ENCODE peak calls at places on chromosomes 4 and X, in seven cellular contexts. One of them, this sample, is unnamed.

GRCh38 chrX:40154229-40154852 is 56.6 kb upstream of the BCOR start:
- DNase-seq in brain microvascular endothelial cell: no peak
- DNase-seq in cardiac muscle cell: peak
- DNase-seq in WTC11: peak
- DNase-seq in lower lobe of right lung: no peak
- DNase-seq in Kasumi-1: no peak
- DNase-seq in GM04504: no peak
- DNase-seq in this sample: no peak

GRCh38 chrX:12711435-12712040 is 79.7 kb upstream of the PRPS2 start:
- DNase-seq in brain microvascular endothelial cell: no peak
- DNase-seq in cardiac muscle cell: no peak
- DNase-seq in WTC11: no peak
- DNase-seq in lower lobe of right lung: no peak
- DNase-seq in Kasumi-1: no peak
- DNase-seq in GM04504: no peak
- DNase-seq in this sample: no peak

GRCh38 chr4:147057631-147057980 is 111.9 kb upstream of the TTC29 start:
- DNase-seq in brain microvascular endothelial cell: no peak
- DNase-seq in cardiac muscle cell: no peak
- DNase-seq in WTC11: no peak
- DNase-seq in lower lobe of right lung: no peak
- DNase-seq in Kasumi-1: no peak
- DNase-seq in GM04504: no peak
- DNase-seq in this sample: no peak

GRCh38 chr4:4260185-4260751 is 12.2 kb upstream of the TMEM128 start:
- DNase-seq in brain microvascular endothelial cell: peak
- DNase-seq in cardiac muscle cell: no peak
- DNase-seq in WTC11: no peak
- DNase-seq in lower lobe of right lung: no peak
- DNase-seq in Kasumi-1: peak
- DNase-seq in GM04504: peak
- DNase-seq in this sample: no peak

GRCh38 chrX:32873786-32874185 is 337.6 kb downstream of the DMD start:
- DNase-seq in brain microvascular endothelial cell: no peak
- DNase-seq in cardiac muscle cell: no peak
- DNase-seq in WTC11: no peak
- DNase-seq in lower lobe of right lung: no peak
- DNase-seq in Kasumi-1: no peak
- DNase-seq in GM04504: no peak
- DNase-seq in this sample: no peak

GRCh38 chr4:139655116-139655515 is 10.5 kb upstream of the MGST2 start:
- DNase-seq in brain microvascular endothelial cell: peak
- DNase-seq in cardiac muscle cell: peak
- DNase-seq in WTC11: no peak
- DNase-seq in lower lobe of right lung: no peak
- DNase-seq in Kasumi-1: peak
- DNase-seq in GM04504: peak
- DNase-seq in this sample: no peak

GRCh38 chrX:68822641-68823410 is 6.0 kb upstream of the EFNB1 start:
- DNase-seq in brain microvascular endothelial cell: peak
- DNase-seq in cardiac muscle cell: peak
- DNase-seq in WTC11: no peak
- DNase-seq in lower lobe of right lung: no peak
- DNase-seq in Kasumi-1: peak
- DNase-seq in GM04504: no peak
- DNase-seq in this sample: no peak

GRCh38 chr4:153465583-153465921 is 608 bp upstream of the TMEM131L start:
- DNase-seq in brain microvascular endothelial cell: peak
- DNase-seq in cardiac muscle cell: peak
- DNase-seq in WTC11: peak
- DNase-seq in lower lobe of right lung: peak
- DNase-seq in Kasumi-1: peak
- DNase-seq in GM04504: no peak
- DNase-seq in this sample: no peak

GRCh38 chr4:155248002-155248896 is 39.8 kb downstream of the NPY2R start:
- DNase-seq in brain microvascular endothelial cell: no peak
- DNase-seq in cardiac muscle cell: no peak
- DNase-seq in WTC11: peak
- DNase-seq in lower lobe of right lung: no peak
- DNase-seq in Kasumi-1: no peak
- DNase-seq in GM04504: no peak
- DNase-seq in this sample: no peak

GRCh38 chr4:53956053-53956452 is 108.4 kb downstream of the CHIC2 start:
- DNase-seq in brain microvascular endothelial cell: no peak
- DNase-seq in cardiac muscle cell: no peak
- DNase-seq in WTC11: no peak
- DNase-seq in lower lobe of right lung: no peak
- DNase-seq in Kasumi-1: no peak
- DNase-seq in GM04504: no peak
- DNase-seq in this sample: no peak

GRCh38 chr4:186820371-186820990 is 96.8 kb upstream of the FAT1 start:
- DNase-seq in brain microvascular endothelial cell: peak
- DNase-seq in cardiac muscle cell: peak
- DNase-seq in WTC11: no peak
- DNase-seq in lower lobe of right lung: peak
- DNase-seq in Kasumi-1: no peak
- DNase-seq in GM04504: no peak
- DNase-seq in this sample: no peak

GRCh38 chrX:121642415-121642814 is 595.0 kb downstream of the GLUD2 start:
- DNase-seq in brain microvascular endothelial cell: no peak
- DNase-seq in cardiac muscle cell: no peak
- DNase-seq in WTC11: no peak
- DNase-seq in lower lobe of right lung: no peak
- DNase-seq in Kasumi-1: no peak
- DNase-seq in GM04504: peak
- DNase-seq in this sample: peak

GRCh38 chr4:86586160-86586572 is 7.9 kb upstream of the PTPN13 start:
- DNase-seq in brain microvascular endothelial cell: no peak
- DNase-seq in cardiac muscle cell: no peak
- DNase-seq in WTC11: no peak
- DNase-seq in lower lobe of right lung: no peak
- DNase-seq in Kasumi-1: peak
- DNase-seq in GM04504: no peak
- DNase-seq in this sample: no peak

GRCh38 chrX:119755981-119756533 is 2.3 kb upstream of the SOWAHD start:
- DNase-seq in brain microvascular endothelial cell: no peak
- DNase-seq in cardiac muscle cell: no peak
- DNase-seq in WTC11: no peak
- DNase-seq in lower lobe of right lung: peak
- DNase-seq in Kasumi-1: no peak
- DNase-seq in GM04504: no peak
- DNase-seq in this sample: no peak

GRCh38 chr4:2263701-2264321 is 1.9 kb upstream of the MXD4 start:
- DNase-seq in brain microvascular endothelial cell: no peak
- DNase-seq in cardiac muscle cell: no peak
- DNase-seq in WTC11: no peak
- DNase-seq in lower lobe of right lung: peak
- DNase-seq in Kasumi-1: no peak
- DNase-seq in GM04504: no peak
- DNase-seq in this sample: no peak

GRCh38 chr4:139419388-139419914 is 34.5 kb upstream of the RAB33B start:
- DNase-seq in brain microvascular endothelial cell: peak
- DNase-seq in cardiac muscle cell: no peak
- DNase-seq in WTC11: no peak
- DNase-seq in lower lobe of right lung: no peak
- DNase-seq in Kasumi-1: peak
- DNase-seq in GM04504: peak
- DNase-seq in this sample: peak

GRCh38 chr4:88147799-88148217 is 10.6 kb downstream of the ABCG2 start:
- DNase-seq in brain microvascular endothelial cell: no peak
- DNase-seq in cardiac muscle cell: peak
- DNase-seq in WTC11: no peak
- DNase-seq in lower lobe of right lung: no peak
- DNase-seq in Kasumi-1: no peak
- DNase-seq in GM04504: no peak
- DNase-seq in this sample: no peak

GRCh38 chr4:159526172-159526571 is 423.3 kb downstream of the RAPGEF2 start:
- DNase-seq in brain microvascular endothelial cell: no peak
- DNase-seq in cardiac muscle cell: no peak
- DNase-seq in WTC11: no peak
- DNase-seq in lower lobe of right lung: no peak
- DNase-seq in Kasumi-1: no peak
- DNase-seq in GM04504: no peak
- DNase-seq in this sample: no peak

GRCh38 chrX:55490974-55491373 is 1.3 kb upstream of the USP51 start:
- DNase-seq in brain microvascular endothelial cell: no peak
- DNase-seq in cardiac muscle cell: no peak
- DNase-seq in WTC11: no peak
- DNase-seq in lower lobe of right lung: no peak
- DNase-seq in Kasumi-1: no peak
- DNase-seq in GM04504: no peak
- DNase-seq in this sample: no peak

GRCh38 chr4:52824603-52825310 is 37.4 kb upstream of the RASL11B start:
- DNase-seq in brain microvascular endothelial cell: no peak
- DNase-seq in cardiac muscle cell: peak
- DNase-seq in WTC11: no peak
- DNase-seq in lower lobe of right lung: peak
- DNase-seq in Kasumi-1: no peak
- DNase-seq in GM04504: no peak
- DNase-seq in this sample: no peak

GRCh38 chr4:154049457-154050181 is 260.7 kb upstream of the SFRP2 start:
- DNase-seq in brain microvascular endothelial cell: peak
- DNase-seq in cardiac muscle cell: peak
- DNase-seq in WTC11: peak
- DNase-seq in lower lobe of right lung: no peak
- DNase-seq in Kasumi-1: peak
- DNase-seq in GM04504: peak
- DNase-seq in this sample: no peak

GRCh38 chrX:2584659-2585470 is 84.1 kb upstream of the DHRSX start:
- DNase-seq in brain microvascular endothelial cell: no peak
- DNase-seq in cardiac muscle cell: no peak
- DNase-seq in WTC11: peak
- DNase-seq in lower lobe of right lung: no peak
- DNase-seq in Kasumi-1: no peak
- DNase-seq in GM04504: no peak
- DNase-seq in this sample: no peak

GRCh38 chr4:121041307-121042090 is 30.8 kb downstream of the NDNF start:
- DNase-seq in brain microvascular endothelial cell: no peak
- DNase-seq in cardiac muscle cell: peak
- DNase-seq in WTC11: no peak
- DNase-seq in lower lobe of right lung: no peak
- DNase-seq in Kasumi-1: no peak
- DNase-seq in GM04504: no peak
- DNase-seq in this sample: no peak

GRCh38 chr4:55722132-55722531 is 86.0 kb upstream of the NMU start:
- DNase-seq in brain microvascular endothelial cell: no peak
- DNase-seq in cardiac muscle cell: no peak
- DNase-seq in WTC11: no peak
- DNase-seq in lower lobe of right lung: no peak
- DNase-seq in Kasumi-1: no peak
- DNase-seq in GM04504: no peak
- DNase-seq in this sample: no peak

GRCh38 chrX:24561121-24561520 is 86.0 kb downstream of the PCYT1B start:
- DNase-seq in brain microvascular endothelial cell: no peak
- DNase-seq in cardiac muscle cell: no peak
- DNase-seq in WTC11: no peak
- DNase-seq in lower lobe of right lung: no peak
- DNase-seq in Kasumi-1: peak
- DNase-seq in GM04504: no peak
- DNase-seq in this sample: no peak

GRCh38 chr4:159608434-159608833 is 505.6 kb downstream of the RAPGEF2 start:
- DNase-seq in brain microvascular endothelial cell: no peak
- DNase-seq in cardiac muscle cell: no peak
- DNase-seq in WTC11: no peak
- DNase-seq in lower lobe of right lung: no peak
- DNase-seq in Kasumi-1: no peak
- DNase-seq in GM04504: no peak
- DNase-seq in this sample: no peak

GRCh38 chr4:102344955-102345794 is at the start of gene SLC39A8:
- DNase-seq in brain microvascular endothelial cell: peak
- DNase-seq in cardiac muscle cell: peak
- DNase-seq in WTC11: peak
- DNase-seq in lower lobe of right lung: peak
- DNase-seq in Kasumi-1: peak
- DNase-seq in GM04504: peak
- DNase-seq in this sample: no peak

GRCh38 chr4:41079871-41080565 is 134.3 kb downstream of the APBB2 start:
- DNase-seq in brain microvascular endothelial cell: no peak
- DNase-seq in cardiac muscle cell: no peak
- DNase-seq in WTC11: no peak
- DNase-seq in lower lobe of right lung: no peak
- DNase-seq in Kasumi-1: no peak
- DNase-seq in GM04504: no peak
- DNase-seq in this sample: no peak

GRCh38 chr4:159103406-159104131 is 690 bp downstream of the RAPGEF2 start:
- DNase-seq in brain microvascular endothelial cell: peak
- DNase-seq in cardiac muscle cell: peak
- DNase-seq in WTC11: peak
- DNase-seq in lower lobe of right lung: peak
- DNase-seq in Kasumi-1: peak
- DNase-seq in GM04504: no peak
- DNase-seq in this sample: no peak

GRCh38 chr4:153832720-153833287 is 43.9 kb upstream of the SFRP2 start:
- DNase-seq in brain microvascular endothelial cell: no peak
- DNase-seq in cardiac muscle cell: no peak
- DNase-seq in WTC11: no peak
- DNase-seq in lower lobe of right lung: no peak
- DNase-seq in Kasumi-1: no peak
- DNase-seq in GM04504: no peak
- DNase-seq in this sample: no peak

GRCh38 chr4:19721587-19721986 is 530.1 kb upstream of the SLIT2 start:
- DNase-seq in brain microvascular endothelial cell: no peak
- DNase-seq in cardiac muscle cell: no peak
- DNase-seq in WTC11: no peak
- DNase-seq in lower lobe of right lung: no peak
- DNase-seq in Kasumi-1: no peak
- DNase-seq in GM04504: no peak
- DNase-seq in this sample: no peak